ENCODE peak calls at places on chromosomes 6 and 20, in seven cellular contexts. M is cardiac fibroblast, L is AG04450, Z is right lobe of liver, J is HL-60, P is stomach, A is tibial artery. S is an unnamed sample.
A peak's percentile ranks its signal among the peaks of the same experiment; 100 is the strongest.

GRCh38 chr6:32087574-32088486 is 21.3 kb downstream of the TNXB start:
- DNase-seq in M (peak; percentile 94), L (peak; percentile 20), Z (peak; percentile 76), J (peak; percentile 64), P (peak; percentile 93), A (peak; percentile 85), S (no peak)

GRCh38 chr6:117317261-117317660 is 51.9 kb downstream of the VGLL2 start:
- DNase-seq in M (peak; percentile 5), L (no peak), Z (no peak), J (no peak), P (no peak), A (no peak), S (no peak)

GRCh38 chr6:20652691-20653479 is 118.6 kb downstream of the CDKAL1 start:
- DNase-seq in M (peak; percentile 62), L (no peak), Z (no peak), J (no peak), P (no peak), A (no peak), S (peak; percentile 9)

GRCh38 chr6:108728826-108729225 is 119.4 kb upstream of the ARMC2 start:
- DNase-seq in M (no peak), L (no peak), Z (no peak), J (no peak), P (no peak), A (no peak), S (no peak)

GRCh38 chr20:47741669-47742345 is 43.5 kb downstream of the SULF2 start:
- DNase-seq in M (no peak), L (no peak), Z (no peak), J (no peak), P (no peak), A (no peak), S (no peak)

GRCh38 chr6:130758818-130759217 is 68.4 kb upstream of the SMLR1 start:
- DNase-seq in M (no peak), L (no peak), Z (no peak), J (no peak), P (no peak), A (no peak), S (no peak)

GRCh38 chr6:149037026-149037734 is 280.3 kb upstream of the TAB2 start:
- DNase-seq in M (no peak), L (peak; percentile 81), Z (no peak), J (no peak), P (no peak), A (no peak), S (no peak)

GRCh38 chr6:13156381-13156780 is 172.0 kb downstream of the TBC1D7 start:
- DNase-seq in M (no peak), L (no peak), Z (no peak), J (no peak), P (no peak), A (no peak), S (no peak)

GRCh38 chr6:149493697-149494334 is 9.0 kb upstream of the ZC3H12D start:
- DNase-seq in M (no peak), L (no peak), Z (no peak), J (no peak), P (peak; percentile 47), A (no peak), S (no peak)

GRCh38 chr20:37202267-37202943 is 23.1 kb upstream of the MROH8 start:
- DNase-seq in M (peak; percentile 96), L (peak; percentile 90), Z (no peak), J (peak; percentile 23), P (no peak), A (peak; percentile 39), S (peak; percentile 92)

GRCh38 chr6:109864050-109864449 is 114.1 kb upstream of the GPR6 start:
- DNase-seq in M (no peak), L (no peak), Z (no peak), J (no peak), P (no peak), A (no peak), S (no peak)

GRCh38 chr6:109867970-109868358 is 110.1 kb upstream of the GPR6 start:
- DNase-seq in M (peak; percentile 57), L (no peak), Z (no peak), J (no peak), P (no peak), A (no peak), S (peak; percentile 71)

GRCh38 chr6:109867009-109867969 is 110.8 kb upstream of the GPR6 start:
- DNase-seq in M (peak; percentile 52), L (no peak), Z (no peak), J (no peak), P (peak; percentile 73), A (peak; percentile 35), S (no peak)

GRCh38 chr6:109869398-109870165 is 108.5 kb upstream of the GPR6 start:
- DNase-seq in M (peak; percentile 14), L (no peak), Z (no peak), J (no peak), P (no peak), A (no peak), S (no peak)

GRCh38 chr6:109865968-109866367 is 112.1 kb upstream of the GPR6 start:
- DNase-seq in M (no peak), L (no peak), Z (no peak), J (no peak), P (no peak), A (no peak), S (no peak)
- TF ChIP-seq CTCF in M (no peak), L (no peak), Z (no peak), J (no peak), P (no peak), A (no peak), S (no peak)

GRCh38 chr20:63693975-63694595 is 2.4 kb upstream of the TNFRSF6B start:
- DNase-seq in M (no peak), L (no peak), Z (peak; percentile 42), J (no peak), P (no peak), A (no peak), S (no peak)

GRCh38 chr20:63696628-63697356 is at the start of gene TNFRSF6B:
- DNase-seq in M (no peak), L (no peak), Z (peak; percentile 68), J (no peak), P (no peak), A (peak; percentile 20), S (no peak)

GRCh38 chr20:63696311-63696627 is 183 bp upstream of the TNFRSF6B start:
- DNase-seq in M (peak; percentile 46), L (no peak), Z (peak; percentile 58), J (peak; percentile 21), P (no peak), A (no peak), S (no peak)

GRCh38 chr20:63694596-63695418 is 1.6 kb upstream of the TNFRSF6B start:
- DNase-seq in M (no peak), L (no peak), Z (peak; percentile 47), J (no peak), P (no peak), A (no peak), S (no peak)

DNA sequence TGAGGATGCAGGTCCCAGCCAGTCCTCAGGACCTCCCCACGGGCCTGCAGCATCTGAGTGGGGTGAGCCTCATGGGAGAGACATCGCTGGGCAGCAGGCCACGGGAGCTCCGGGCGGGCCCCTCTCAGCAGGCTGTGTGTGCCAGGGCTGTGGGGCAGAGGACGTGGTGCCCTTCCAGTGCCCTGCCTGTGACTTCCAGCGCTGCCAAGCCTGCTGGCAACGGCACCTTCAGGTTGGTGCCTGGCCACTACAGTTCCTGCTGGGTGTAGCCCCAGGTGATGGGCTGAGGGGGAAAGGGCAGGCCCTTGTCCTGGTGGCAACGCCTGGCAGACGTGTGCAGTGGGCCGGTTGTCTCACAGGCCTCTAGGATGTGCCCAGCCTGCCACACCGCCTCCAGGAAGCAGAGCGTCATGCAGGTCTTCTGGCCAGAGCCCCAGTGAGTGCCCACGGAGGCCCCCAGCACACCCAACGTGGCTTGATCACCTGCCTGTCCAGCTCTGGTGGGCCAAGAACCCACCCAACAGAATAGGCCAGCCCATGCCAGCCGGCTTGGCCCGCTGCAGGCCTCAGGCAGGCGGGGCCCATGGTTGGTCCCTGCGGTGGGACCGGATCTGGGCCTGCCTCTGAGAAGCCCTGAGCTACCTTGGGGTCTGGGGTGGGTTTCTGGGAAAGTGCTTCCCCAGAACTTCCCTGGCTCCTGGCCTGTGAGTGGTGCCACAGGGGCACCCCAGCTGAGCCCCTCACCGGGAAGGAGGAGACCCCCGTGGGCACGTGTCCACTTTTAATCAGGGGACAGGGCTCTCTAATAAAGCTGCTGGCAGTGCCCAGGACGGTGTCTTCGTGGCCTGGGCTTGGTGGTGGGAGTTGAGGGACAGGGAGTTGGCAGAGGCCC is 787 bp upstream of the TNFRSF6B start:
- DNase-seq in M (no peak), L (no peak), Z (peak; percentile 70), J (no peak), P (peak; percentile 46), A (no peak), S (no peak)
- H3K4me3 ChIP-seq in M (no peak overlapping the region), L (no peak overlapping the region), Z (no peak overlapping the region), J (no peak overlapping the region), P (no peak overlapping the region), A (no peak overlapping the region), S (no peak overlapping the region)

GRCh38 chr6:113160716-113161115 is 696.4 kb upstream of the MARCKS start:
- DNase-seq in M (peak; percentile 38), L (no peak), Z (no peak), J (no peak), P (no peak), A (no peak), S (no peak)
- TF ChIP-seq CTCF in M (no peak), L (no peak), Z (no peak), J (no peak), P (no peak), A (no peak), S (no peak)

GRCh38 chr20:61249626-61250025 is 2.4 kb upstream of the CDH4 start:
- DNase-seq in M (no peak), L (no peak), Z (no peak), J (no peak), P (no peak), A (no peak), S (no peak)

GRCh38 chr20:61253640-61254511 is 1.8 kb downstream of the CDH4 start:
- DNase-seq in M (no peak), L (no peak), Z (no peak), J (no peak), P (no peak), A (no peak), S (no peak)

GRCh38 chr20:61253264-61253639 is 1.2 kb downstream of the CDH4 start:
- DNase-seq in M (no peak), L (no peak), Z (no peak), J (no peak), P (no peak), A (no peak), S (no peak)

GRCh38 chr20:61252601-61253263 is 671 bp downstream of the CDH4 start:
- DNase-seq in M (peak; percentile 8), L (no peak), Z (no peak), J (no peak), P (no peak), A (no peak), S (no peak)

DNA sequence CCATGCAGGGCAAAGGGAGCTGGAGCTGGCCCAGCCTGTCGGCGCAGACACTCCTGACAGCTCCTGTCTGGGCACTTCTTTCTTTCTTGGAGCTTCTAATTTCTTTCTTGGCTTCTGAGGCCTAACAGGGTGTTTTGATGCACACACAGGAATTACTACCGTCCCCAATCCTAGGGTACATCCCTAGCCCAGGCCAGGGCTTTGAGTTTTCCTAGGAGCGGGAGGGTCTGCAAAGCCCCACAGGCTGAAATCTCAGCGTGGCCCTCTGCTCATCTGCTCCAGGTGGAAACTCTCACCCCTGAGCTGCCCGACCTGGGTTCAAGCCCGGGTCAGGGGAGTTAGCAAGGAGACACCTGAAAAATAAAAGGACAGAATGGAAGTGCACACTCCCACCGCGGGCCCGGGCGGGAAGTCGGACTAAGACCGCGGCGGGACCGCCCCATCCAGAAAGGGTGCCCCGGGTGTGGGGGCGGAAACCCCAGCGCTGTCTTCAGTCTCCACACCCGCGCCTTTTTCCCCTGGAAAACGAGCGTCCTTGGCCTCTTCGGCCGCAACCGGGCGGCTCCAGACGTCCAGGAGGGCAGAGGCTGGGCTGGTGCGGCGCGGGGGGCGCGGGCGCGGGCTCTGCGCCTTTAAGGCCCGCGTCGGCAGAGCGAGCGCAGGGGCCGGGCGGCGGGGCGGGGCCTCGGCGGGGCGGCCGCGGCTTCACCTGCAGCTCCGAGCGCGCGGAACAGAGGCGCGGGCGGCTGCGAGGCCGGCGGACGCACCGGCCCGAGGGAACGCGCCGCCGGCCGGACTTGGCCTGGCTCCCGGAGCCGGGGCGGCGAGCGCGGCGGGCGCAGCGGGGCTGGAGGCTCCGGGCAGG is at the start of gene CDH4:
- DNase-seq in M (no peak), L (no peak), Z (no peak), J (no peak), P (no peak), A (no peak), S (no peak)
- H3K4me3 ChIP-seq in M (peak within 1 kb of the TSS; percentile 13), L (peak within 1 kb of the TSS; percentile 65), Z (no peak within 1 kb of the TSS), J (no peak within 1 kb of the TSS), P (peak within 1 kb of the TSS; percentile 40), A (peak within 1 kb of the TSS; percentile 36), S (peak within 1 kb of the TSS; percentile 50)

S was measured in BJ.